ENCODE peak calls at places on chromosomes 16 and 17, in seven cellular contexts. T, A, M, N, H, C and V are unnamed samples.

GRCh38 chr17:41810659-41811548 is 845 bp downstream of the P3H4 start:
- DNase-seq in C (no peak), A (peak; percentile 26), M (no peak), N (no peak), T (no peak), H (no peak), V (no peak)

GRCh38 chr17:78903101-78903779 is at the start of gene CEP295NL:
- DNase-seq in N (peak; percentile 66), M (no peak), H (peak; percentile 69), C (no peak), T (peak; percentile 29), A (no peak), V (no peak)

GRCh38 chr17:55346658-55347057 is 75.0 kb downstream of the MMD start:
- DNase-seq in N (no peak), T (no peak), A (no peak), M (no peak), C (no peak), H (no peak), V (no peak)

GRCh38 chr17:21036361-21036881 is 6.4 kb downstream of the USP22 start:
- DNase-seq in T (no peak), M (no peak), H (peak; percentile 46), A (no peak), C (no peak), N (no peak), V (peak; percentile 10)

GRCh38 chr17:68566145-68566738 is 34.9 kb downstream of the FAM20A start:
- DNase-seq in M (no peak), A (no peak), C (no peak), T (no peak), N (no peak), H (peak; percentile 53), V (no peak)

GRCh38 chr17:66468241-66469087 is 166.1 kb downstream of the PRKCA start:
- DNase-seq in T (no peak), M (no peak), A (no peak), N (no peak), H (no peak), C (no peak), V (peak; percentile 67)

GRCh38 chr17:48060249-48060648 is 12.1 kb downstream of the NFE2L1 start:
- DNase-seq in N (no peak), A (no peak), M (no peak), H (no peak), C (no peak), T (no peak), V (no peak)

GRCh38 chr17:78890111-78890897 is 12.7 kb downstream of the CEP295NL start:
- DNase-seq in T (no peak), N (no peak), H (no peak), M (peak; percentile 86), A (no peak), C (no peak), V (no peak)

GRCh38 chr17:79360196-79360595 is 250.7 kb downstream of the RBFOX3 start:
- DNase-seq in H (no peak), T (no peak), C (no peak), A (no peak), N (no peak), M (peak; percentile 32), V (no peak)

GRCh38 chr16:75965504-75966374 is 239.4 kb upstream of the CPHXL start:
- DNase-seq in N (no peak), M (no peak), H (peak; percentile 53), C (no peak), A (no peak), T (no peak), V (peak; percentile 15)

GRCh38 chr16:83704656-83705055 is 103.1 kb upstream of the HSBP1 start:
- DNase-seq in C (no peak), H (no peak), A (no peak), T (no peak), M (no peak), N (no peak), V (no peak)

GRCh38 chr17:74646231-74646630 is 22.7 kb upstream of the CD300E start:
- DNase-seq in H (peak; percentile 24), N (peak; percentile 74), M (no peak), T (no peak), C (no peak), A (no peak), V (peak; percentile 61)

GRCh38 chr17:32118835-32119234 is 23.5 kb upstream of the RHOT1 start:
- DNase-seq in T (no peak), N (no peak), A (no peak), M (no peak), C (no peak), H (no peak), V (no peak)

GRCh38 chr17:77085916-77086432 is 54.8 kb upstream of the SEC14L1 start:
- DNase-seq in H (no peak), T (no peak), M (no peak), A (no peak), C (no peak), N (no peak), V (no peak)
- TF ChIP-seq CTCF in H (no peak), T (no peak), M (no peak), A (no peak), C (no peak), N (no peak), V (no peak)

GRCh38 chr17:40035162-40035559 is 19.0 kb downstream of the MED24 start:
- DNase-seq in T (peak; percentile 74), N (peak; percentile 74), A (no peak), C (no peak), M (peak; percentile 33), H (peak; percentile 62), V (no peak)
- TF ChIP-seq CTCF in T (no peak), N (peak; percentile 61), A (no peak), C (peak; percentile 69), M (peak; percentile 61), H (peak; percentile 79), V (no peak)

DNA sequence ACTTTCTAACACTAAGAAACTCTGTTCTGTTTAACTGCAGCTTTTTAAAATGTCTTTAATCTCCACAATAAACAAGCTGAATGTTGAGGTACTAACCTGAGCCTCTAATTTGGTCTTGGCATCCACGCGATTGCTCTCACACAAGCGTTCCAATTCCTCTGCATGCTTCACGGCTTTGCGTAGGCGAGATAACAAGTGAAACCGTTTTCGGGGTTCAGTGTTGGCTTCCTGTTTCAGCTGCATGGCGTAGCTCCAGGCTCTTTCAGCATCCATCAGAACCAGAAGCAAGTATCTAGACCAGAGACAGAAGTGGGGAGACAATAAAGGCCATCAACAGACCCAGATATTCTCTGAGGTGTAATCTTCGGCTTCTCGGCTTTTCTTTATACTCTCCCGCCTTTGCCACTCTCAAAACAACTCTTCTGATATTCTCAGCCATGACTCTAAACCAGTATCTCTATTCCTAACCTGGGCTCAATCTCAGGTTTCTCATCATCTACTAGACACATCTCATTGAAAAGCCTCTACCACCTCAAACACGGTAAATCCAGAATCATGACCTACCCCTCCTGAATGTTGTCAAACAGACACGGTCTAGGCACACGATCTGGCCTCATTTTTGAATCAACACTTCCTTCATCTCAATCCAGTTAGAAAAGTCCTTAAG is 8.3 kb downstream of the SRP68 start:
- DNase-seq in T (no peak), C (no peak), M (no peak), A (no peak), N (no peak), H (no peak), V (no peak)
- TF ChIP-seq CTCF in T (no peak), C (no peak), M (no peak), A (no peak), N (no peak), H (no peak), V (no peak)

DNA sequence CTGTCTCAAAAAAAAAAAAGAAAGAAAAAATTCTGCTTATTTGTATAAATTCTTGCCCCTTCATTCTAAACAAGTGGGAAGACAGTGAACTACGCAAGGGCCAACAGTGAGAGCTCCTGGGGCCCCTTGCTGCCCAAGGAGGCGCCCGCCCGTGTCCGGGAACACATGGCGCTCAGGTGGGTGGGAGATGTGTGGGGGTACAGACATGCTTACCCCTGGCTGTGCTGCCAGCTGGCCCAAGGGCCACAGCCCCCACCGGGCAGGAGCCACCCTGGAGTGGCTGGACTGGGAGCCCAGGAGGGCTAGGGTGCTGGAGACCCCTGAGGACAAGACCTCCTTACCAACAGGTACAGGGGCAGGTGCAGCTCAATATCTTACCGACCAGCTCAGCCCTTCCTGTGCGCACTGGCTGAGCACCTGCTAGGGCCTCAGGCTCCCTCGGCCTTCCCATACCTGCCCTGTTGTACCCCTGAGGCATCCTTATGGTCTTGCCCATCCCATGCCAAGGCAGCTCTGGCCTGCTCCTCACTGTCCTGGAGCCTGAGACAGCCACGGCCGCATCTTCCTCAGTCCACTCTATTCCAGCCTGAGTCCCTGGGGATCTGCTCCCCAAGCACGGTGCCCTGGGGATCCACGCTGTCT is 56.2 kb downstream of the CCDC57 start:
- DNase-seq in C (no peak), H (no peak), M (no peak), A (no peak), T (no peak), N (no peak), V (no peak)
- TF ChIP-seq CTCF in C (no peak), H (no peak), M (no peak), A (no peak), T (no peak), N (no peak), V (no peak)

DNA sequence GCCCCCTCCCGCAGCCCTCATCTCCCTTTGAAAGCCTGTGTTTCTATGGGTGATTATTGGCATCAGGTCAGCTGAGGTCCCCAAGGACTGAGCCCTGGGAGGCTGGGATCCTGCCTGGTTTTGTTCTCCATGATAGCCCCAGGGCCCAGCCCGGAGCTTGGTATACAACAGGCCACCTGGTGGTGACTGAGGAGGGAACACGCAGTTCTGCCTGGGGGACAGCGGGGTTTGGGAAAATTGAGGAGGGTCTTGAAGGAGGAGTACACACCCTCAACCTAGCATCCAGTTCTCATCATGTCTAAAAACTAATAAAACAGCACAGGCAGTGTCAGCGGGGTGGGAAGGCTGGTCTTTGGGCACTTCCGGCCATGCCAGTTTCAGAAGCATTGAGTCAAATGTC is 335.1 kb downstream of the CPPED1 start:
- DNase-seq in N (no peak), C (no peak), A (no peak), H (no peak), T (no peak), M (no peak), V (no peak)
- TF ChIP-seq CTCF in N (no peak), C (peak; percentile 37), A (no peak), H (no peak), T (no peak), M (no peak), V (no peak)

GRCh38 chr16:1964046-1964505 is 550 bp downstream of the RPS2 start:
- DNase-seq in C (no peak), H (no peak), T (no peak), M (peak; percentile 76), A (no peak), N (no peak), V (no peak)
- TF ChIP-seq CTCF in C (no peak), H (no peak), T (no peak), M (peak; percentile 54), A (no peak), N (no peak), V (no peak)

DNA sequence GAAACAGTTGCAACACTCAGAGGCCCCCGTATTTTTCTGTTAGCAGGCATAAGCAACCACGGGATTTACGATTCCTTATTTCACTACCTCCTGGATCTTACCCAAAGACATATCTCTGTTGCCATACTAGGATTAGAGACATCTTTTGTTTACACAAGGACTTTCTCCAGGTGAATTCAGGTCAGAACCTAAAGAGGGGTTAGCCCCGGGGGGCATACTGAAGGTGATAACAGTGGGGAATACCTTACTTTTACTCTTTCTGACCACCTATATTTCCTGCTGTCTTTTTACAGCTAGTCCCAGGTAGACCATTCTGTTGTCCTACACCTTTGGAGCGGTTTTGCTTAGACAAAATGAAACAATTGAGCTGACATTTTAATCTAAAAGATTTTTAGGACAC is 27.9 kb upstream of the CDH8 start:
- DNase-seq in T (no peak), M (no peak), A (no peak), N (no peak), C (no peak), H (no peak), V (no peak)
- TF ChIP-seq CTCF in T (no peak), M (no peak), A (no peak), N (no peak), C (no peak), H (no peak), V (no peak)

GRCh38 chr17:34378664-34379101 is 15.7 kb upstream of the CCL1 start:
- DNase-seq in A (no peak), H (no peak), N (no peak), T (no peak), C (no peak), M (no peak), V (no peak)
- TF ChIP-seq CTCF in A (no peak), H (no peak), N (no peak), T (no peak), C (no peak), M (no peak), V (no peak)